ENCODE peak calls at places on chromosomes 13 and 19, in four cellular contexts. One of them, this sample, is unnamed.

GRCh38 chr13:71368301-71368700 is 498.7 kb downstream of the DACH1 start:
- DNase-seq in cardiac muscle cell: no peak
- DNase-seq in GM13976: no peak
- DNase-seq in MCF 10A: no peak
- DNase-seq in this sample: no peak

GRCh38 chr19:55652311-55653078 is 2.3 kb upstream of the U2AF2 start:
- DNase-seq in cardiac muscle cell: no peak
- DNase-seq in MCF 10A: no peak
- DNase-seq in GM13976: no peak
- DNase-seq in this sample: no peak

GRCh38 chr13:59439776-59440428 is 723.8 kb downstream of the DIAPH3 start:
- DNase-seq in GM13976: no peak
- DNase-seq in MCF 10A: no peak
- DNase-seq in cardiac muscle cell: no peak
- DNase-seq in this sample: no peak

GRCh38 chr19:54302252-54302651 is 10.7 kb downstream of the LILRA5 start:
- DNase-seq in MCF 10A: no peak
- DNase-seq in cardiac muscle cell: no peak
- DNase-seq in GM13976: no peak
- DNase-seq in this sample: no peak

GRCh38 chr13:87925006-87925405 is 253.8 kb downstream of the SLITRK5 start:
- DNase-seq in GM13976: no peak
- DNase-seq in cardiac muscle cell: no peak
- DNase-seq in MCF 10A: no peak
- DNase-seq in this sample: no peak

GRCh38 chr13:110590577-110590976 is 24.8 kb upstream of the NAXD start:
- DNase-seq in cardiac muscle cell: no peak
- DNase-seq in GM13976: no peak
- DNase-seq in MCF 10A: peak; percentile 32
- DNase-seq in this sample: peak; percentile 13

GRCh38 chr19:33440241-33440640 is 66.7 kb downstream of the CEBPG start:
- DNase-seq in MCF 10A: no peak
- DNase-seq in GM13976: no peak
- DNase-seq in cardiac muscle cell: no peak
- DNase-seq in this sample: no peak

GRCh38 chr13:52665325-52665724 is 12.7 kb downstream of the SUGT1 start:
- DNase-seq in cardiac muscle cell: peak; percentile 29
- DNase-seq in MCF 10A: peak; percentile 30
- DNase-seq in GM13976: peak; percentile 25
- DNase-seq in this sample: no peak

GRCh38 chr19:58154287-58154678 is 3.7 kb upstream of the ZNF329 start:
- DNase-seq in cardiac muscle cell: peak; percentile 77
- DNase-seq in MCF 10A: no peak
- DNase-seq in GM13976: peak; percentile 22
- DNase-seq in this sample: peak; percentile 16

GRCh38 chr19:6119031-6119430 is 8.7 kb upstream of the RFX2 start:
- DNase-seq in GM13976: no peak
- DNase-seq in cardiac muscle cell: no peak
- DNase-seq in MCF 10A: no peak
- DNase-seq in this sample: no peak

GRCh38 chr13:30978981-30979956 is 46.8 kb downstream of the TEX26 start:
- DNase-seq in MCF 10A: peak; percentile 48
- DNase-seq in GM13976: peak; percentile 44
- DNase-seq in cardiac muscle cell: peak; percentile 46
- DNase-seq in this sample: peak; percentile 28

GRCh38 chr19:42816901-42817300 is 51.4 kb upstream of the PSG8 start:
- DNase-seq in cardiac muscle cell: no peak
- DNase-seq in MCF 10A: no peak
- DNase-seq in GM13976: no peak
- DNase-seq in this sample: no peak

GRCh38 chr19:46970815-46971214 is 48.8 kb upstream of the NPAS1 start:
- DNase-seq in cardiac muscle cell: no peak
- DNase-seq in MCF 10A: no peak
- DNase-seq in GM13976: no peak
- DNase-seq in this sample: no peak

GRCh38 chr13:75566658-75567057 is 17.1 kb downstream of the UCHL3 start:
- DNase-seq in MCF 10A: peak; percentile 35
- DNase-seq in GM13976: no peak
- DNase-seq in cardiac muscle cell: peak; percentile 67
- DNase-seq in this sample: no peak

GRCh38 chr19:2381151-2381822 is 21.2 kb downstream of the TMPRSS9 start:
- DNase-seq in cardiac muscle cell: peak; percentile 39
- DNase-seq in GM13976: no peak
- DNase-seq in MCF 10A: no peak
- DNase-seq in this sample: no peak

GRCh38 chr13:20441879-20442278 is 83.8 kb downstream of the CRYL1 start:
- DNase-seq in MCF 10A: no peak
- DNase-seq in cardiac muscle cell: peak; percentile 73
- DNase-seq in GM13976: no peak
- DNase-seq in this sample: peak; percentile 10

GRCh38 chr13:113182046-113182445 is 23.6 kb downstream of the PROZ start:
- DNase-seq in GM13976: no peak
- DNase-seq in MCF 10A: no peak
- DNase-seq in cardiac muscle cell: peak; percentile 15
- DNase-seq in this sample: no peak

GRCh38 chr13:30748717-30749116 is 13.4 kb downstream of the ALOX5AP start:
- DNase-seq in MCF 10A: no peak
- DNase-seq in cardiac muscle cell: no peak
- DNase-seq in GM13976: no peak
- DNase-seq in this sample: no peak

GRCh38 chr19:10874019-10874418 is 2.7 kb downstream of the CARM1 start:
- DNase-seq in GM13976: no peak
- DNase-seq in MCF 10A: no peak
- DNase-seq in cardiac muscle cell: no peak
- DNase-seq in this sample: no peak

GRCh38 chr19:19506592-19506991 is 8.8 kb downstream of the TSSK6 start:
- DNase-seq in GM13976: no peak
- DNase-seq in cardiac muscle cell: no peak
- DNase-seq in MCF 10A: no peak
- DNase-seq in this sample: no peak

GRCh38 chr13:105144936-105145335 is 1390.5 kb downstream of the EFNB2 start:
- DNase-seq in cardiac muscle cell: no peak
- DNase-seq in GM13976: no peak
- DNase-seq in MCF 10A: no peak
- DNase-seq in this sample: no peak

GRCh38 chr19:18401580-18402112 is 4.2 kb upstream of the LRRC25 start:
- DNase-seq in GM13976: peak; percentile 67
- DNase-seq in MCF 10A: peak; percentile 75
- DNase-seq in cardiac muscle cell: peak; percentile 78
- DNase-seq in this sample: peak; percentile 69

GRCh38 chr13:51923983-51924539 is 62.3 kb downstream of the CCDC70 start:
- DNase-seq in cardiac muscle cell: no peak
- DNase-seq in GM13976: no peak
- DNase-seq in MCF 10A: peak; percentile 31
- DNase-seq in this sample: no peak

GRCh38 chr19:19820774-19821315 is 705 bp downstream of the ZNF506 start:
- DNase-seq in GM13976: no peak
- DNase-seq in MCF 10A: no peak
- DNase-seq in cardiac muscle cell: peak; percentile 3
- DNase-seq in this sample: no peak

GRCh38 chr19:39390460-39390758 is 497 bp downstream of the PAF1 start:
- DNase-seq in MCF 10A: peak; percentile 70
- DNase-seq in cardiac muscle cell: no peak
- DNase-seq in GM13976: no peak
- DNase-seq in this sample: no peak

GRCh38 chr13:107339209-107339608 is 771.3 kb upstream of the ARGLU1 start:
- DNase-seq in cardiac muscle cell: no peak
- DNase-seq in GM13976: no peak
- DNase-seq in MCF 10A: peak; percentile 69
- DNase-seq in this sample: no peak

GRCh38 chr13:39401091-39401647 is 201.8 kb downstream of the LHFPL6 start:
- DNase-seq in MCF 10A: no peak
- DNase-seq in GM13976: no peak
- DNase-seq in cardiac muscle cell: no peak
- DNase-seq in this sample: no peak

GRCh38 chr19:3184847-3185481 is 766 bp upstream of the NCLN start:
- DNase-seq in GM13976: no peak
- DNase-seq in cardiac muscle cell: peak; percentile 80
- DNase-seq in MCF 10A: no peak
- DNase-seq in this sample: peak; percentile 51

GRCh38 chr13:112651750-112652511 is 37.9 kb upstream of the ATP11A start:
- DNase-seq in GM13976: no peak
- DNase-seq in cardiac muscle cell: no peak
- DNase-seq in MCF 10A: no peak
- DNase-seq in this sample: no peak

GRCh38 chr13:36125841-36126240 is 5.3 kb downstream of the DCLK1 start:
- DNase-seq in MCF 10A: no peak
- DNase-seq in GM13976: no peak
- DNase-seq in cardiac muscle cell: no peak
- DNase-seq in this sample: no peak

GRCh38 chr19:13154911-13155471 is 4.8 kb downstream of the IER2 start:
- DNase-seq in cardiac muscle cell: peak; percentile 79
- DNase-seq in GM13976: peak; percentile 69
- DNase-seq in MCF 10A: peak; percentile 69
- DNase-seq in this sample: peak; percentile 89
- TF ChIP-seq CTCF in cardiac muscle cell: peak; percentile 38
- TF ChIP-seq CTCF in GM13976: peak; percentile 21
- TF ChIP-seq CTCF in MCF 10A: no peak
- TF ChIP-seq CTCF in this sample: no peak

DNA sequence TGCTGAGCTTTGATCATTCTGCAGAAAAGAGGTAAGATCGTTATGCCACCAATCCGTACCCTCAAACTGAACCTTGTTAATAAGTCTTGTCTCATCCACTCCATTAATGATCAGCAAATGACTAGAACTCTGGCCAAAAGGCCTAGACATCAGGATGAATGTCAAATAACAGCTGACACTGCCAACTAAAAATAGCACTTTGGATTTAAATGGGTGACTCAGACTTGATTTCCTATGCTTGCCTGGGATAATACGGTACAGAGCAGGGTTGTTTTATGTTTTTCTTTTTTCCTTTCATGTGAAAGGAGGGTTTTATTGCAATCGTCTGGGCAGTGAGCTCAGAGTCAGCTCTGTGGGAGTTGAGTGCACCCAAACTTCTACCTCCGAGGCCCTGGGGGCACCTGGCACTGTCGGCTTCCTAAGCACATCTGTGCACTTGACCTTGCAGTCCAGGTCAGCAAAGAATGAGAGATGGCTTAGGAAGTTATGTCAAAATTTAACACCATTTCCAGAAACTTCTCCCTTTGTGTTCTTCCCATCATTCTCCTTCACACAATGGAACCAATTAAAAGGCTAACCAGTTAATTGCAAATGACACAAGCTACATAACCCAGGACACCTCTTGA is 134.1 kb downstream of the LACC1 start:
- DNase-seq in GM13976: no peak
- DNase-seq in MCF 10A: peak; percentile 43
- DNase-seq in cardiac muscle cell: peak; percentile 50
- DNase-seq in this sample: no peak
- TF ChIP-seq CTCF in GM13976: no peak
- TF ChIP-seq CTCF in MCF 10A: no peak
- TF ChIP-seq CTCF in cardiac muscle cell: no peak
- TF ChIP-seq CTCF in this sample: no peak

GRCh38 chr13:25977671-25978070 is 74.1 kb downstream of the SHISA2 start:
- DNase-seq in MCF 10A: no peak
- DNase-seq in cardiac muscle cell: no peak
- DNase-seq in GM13976: no peak
- DNase-seq in this sample: no peak

GRCh38 chr13:25978961-25979360 is 72.9 kb downstream of the SHISA2 start:
- DNase-seq in GM13976: no peak
- DNase-seq in MCF 10A: no peak
- DNase-seq in cardiac muscle cell: no peak
- DNase-seq in this sample: no peak

GRCh38 chr13:25982908-25983307 is 68.9 kb downstream of the SHISA2 start:
- DNase-seq in GM13976: no peak
- DNase-seq in MCF 10A: no peak
- DNase-seq in cardiac muscle cell: no peak
- DNase-seq in this sample: no peak

GRCh38 chr13:25981060-25981459 is 70.8 kb downstream of the SHISA2 start:
- DNase-seq in MCF 10A: no peak
- DNase-seq in cardiac muscle cell: no peak
- DNase-seq in GM13976: no peak
- DNase-seq in this sample: no peak

GRCh38 chr13:25980255-25980654 is 71.6 kb downstream of the SHISA2 start:
- DNase-seq in GM13976: no peak
- DNase-seq in MCF 10A: peak; percentile 43
- DNase-seq in cardiac muscle cell: peak; percentile 31
- DNase-seq in this sample: peak; percentile 50
- TF ChIP-seq CTCF in GM13976: no peak
- TF ChIP-seq CTCF in MCF 10A: no peak
- TF ChIP-seq CTCF in cardiac muscle cell: peak; percentile 39
- TF ChIP-seq CTCF in this sample: no peak

GRCh38 chr13:28658796-28659610 is at the start of gene POMP:
- DNase-seq in cardiac muscle cell: peak; percentile 98
- DNase-seq in MCF 10A: peak; percentile 94
- DNase-seq in GM13976: peak; percentile 94
- DNase-seq in this sample: peak; percentile 84
- TF ChIP-seq CTCF in cardiac muscle cell: no peak
- TF ChIP-seq CTCF in MCF 10A: no peak
- TF ChIP-seq CTCF in GM13976: no peak
- TF ChIP-seq CTCF in this sample: no peak

DNA sequence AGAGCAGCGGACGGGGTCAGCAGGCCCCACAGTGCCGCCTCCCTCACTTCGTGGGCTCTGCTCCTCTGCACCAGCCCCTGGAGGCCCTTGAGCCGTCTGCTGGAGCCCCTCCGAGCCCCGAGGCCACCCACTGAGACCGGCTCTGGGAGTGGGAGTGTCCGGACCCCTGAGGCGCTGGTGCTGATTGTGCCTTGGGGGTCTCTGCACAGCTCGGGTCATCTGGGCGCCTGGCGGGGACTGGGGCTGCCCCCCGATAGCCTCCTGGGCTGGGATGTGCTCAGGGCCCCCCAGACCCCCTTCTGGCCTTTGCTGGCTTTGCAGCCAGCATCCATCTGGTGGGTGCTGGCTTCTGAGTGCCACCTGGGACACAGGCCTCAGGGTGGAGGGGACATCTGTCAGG is 15.4 kb downstream of the CBARP start:
- DNase-seq in MCF 10A: no peak
- DNase-seq in cardiac muscle cell: no peak
- DNase-seq in GM13976: no peak
- DNase-seq in this sample: no peak
- TF ChIP-seq CTCF in MCF 10A: peak; percentile 12
- TF ChIP-seq CTCF in cardiac muscle cell: peak; percentile 6
- TF ChIP-seq CTCF in GM13976: no peak
- TF ChIP-seq CTCF in this sample: no peak

GRCh38 chr13:101544979-101545378 is 92.5 kb downstream of the ITGBL1 start:
- DNase-seq in GM13976: no peak
- DNase-seq in MCF 10A: no peak
- DNase-seq in cardiac muscle cell: no peak
- DNase-seq in this sample: no peak

GRCh38 chr13:101545521-101545920 is 93.0 kb downstream of the ITGBL1 start:
- DNase-seq in cardiac muscle cell: no peak
- DNase-seq in MCF 10A: no peak
- DNase-seq in GM13976: no peak
- DNase-seq in this sample: no peak
- TF ChIP-seq CTCF in cardiac muscle cell: no peak
- TF ChIP-seq CTCF in MCF 10A: no peak
- TF ChIP-seq CTCF in GM13976: no peak
- TF ChIP-seq CTCF in this sample: no peak

GRCh38 chr13:94800423-94800822 is 88.1 kb upstream of the SOX21 start:
- DNase-seq in MCF 10A: no peak
- DNase-seq in cardiac muscle cell: no peak
- DNase-seq in GM13976: no peak
- DNase-seq in this sample: no peak

GRCh38 chr13:94798738-94799137 is 86.4 kb upstream of the SOX21 start:
- DNase-seq in MCF 10A: no peak
- DNase-seq in GM13976: no peak
- DNase-seq in cardiac muscle cell: no peak
- DNase-seq in this sample: no peak

GRCh38 chr13:94799330-94799729 is 87.0 kb upstream of the SOX21 start:
- DNase-seq in GM13976: no peak
- DNase-seq in cardiac muscle cell: peak; percentile 25
- DNase-seq in MCF 10A: no peak
- DNase-seq in this sample: no peak

GRCh38 chr13:94795292-94795691 is 82.9 kb upstream of the SOX21 start:
- DNase-seq in GM13976: no peak
- DNase-seq in cardiac muscle cell: no peak
- DNase-seq in MCF 10A: no peak
- DNase-seq in this sample: no peak
- TF ChIP-seq CTCF in GM13976: no peak
- TF ChIP-seq CTCF in cardiac muscle cell: no peak
- TF ChIP-seq CTCF in MCF 10A: no peak
- TF ChIP-seq CTCF in this sample: no peak

This sample was measured in Calu3.